ENCODE peak calls at places on chromosomes 2 and 18, in eight cellular contexts. One of them, this sample, is unnamed.

GRCh38 chr2:12399244-12399643 is 317.5 kb upstream of the TRIB2 start:
- DNase-seq in H1: no peak
- DNase-seq in NCI-H1092 treated with DMSO at 0.1 percent for 48 hours: no peak
- DNase-seq in A172: no peak
- DNase-seq in endothelial cell of umbilical vein: no peak
- DNase-seq in lower lobe of right lung: no peak
- DNase-seq in AG04449: no peak
- DNase-seq in stimulated activated CD4-positive, alpha-beta T cell treated with anti-CD3 and anti-CD28 coated beads, Interleukin-4, amount 100 ng/mL, for 48 hours: no peak
- DNase-seq in this sample: no peak

GRCh38 chr18:70431203-70431624 is 142.4 kb downstream of the SOCS6 start:
- DNase-seq in H1: no peak
- DNase-seq in NCI-H1092 treated with DMSO at 0.1 percent for 48 hours: no peak
- DNase-seq in A172: peak
- DNase-seq in endothelial cell of umbilical vein: no peak
- DNase-seq in lower lobe of right lung: no peak
- DNase-seq in AG04449: no peak
- DNase-seq in stimulated activated CD4-positive, alpha-beta T cell treated with anti-CD3 and anti-CD28 coated beads, Interleukin-4, amount 100 ng/mL, for 48 hours: no peak
- DNase-seq in this sample: no peak

GRCh38 chr2:241952816-241953215 is 83.3 kb downstream of the RTP5 start:
- DNase-seq in H1: no peak
- DNase-seq in NCI-H1092 treated with DMSO at 0.1 percent for 48 hours: no peak
- DNase-seq in A172: no peak
- DNase-seq in endothelial cell of umbilical vein: no peak
- DNase-seq in lower lobe of right lung: no peak
- DNase-seq in AG04449: no peak
- DNase-seq in stimulated activated CD4-positive, alpha-beta T cell treated with anti-CD3 and anti-CD28 coated beads, Interleukin-4, amount 100 ng/mL, for 48 hours: no peak
- DNase-seq in this sample: no peak

GRCh38 chr18:55875330-55875933 is 287.4 kb upstream of the TCF4 start:
- DNase-seq in H1: no peak
- DNase-seq in NCI-H1092 treated with DMSO at 0.1 percent for 48 hours: no peak
- DNase-seq in A172: no peak
- DNase-seq in endothelial cell of umbilical vein: no peak
- DNase-seq in lower lobe of right lung: no peak
- DNase-seq in AG04449: no peak
- DNase-seq in stimulated activated CD4-positive, alpha-beta T cell treated with anti-CD3 and anti-CD28 coated beads, Interleukin-4, amount 100 ng/mL, for 48 hours: no peak
- DNase-seq in this sample: no peak

GRCh38 chr2:190809139-190809764 is 71.4 kb upstream of the GLS start:
- DNase-seq in H1: no peak
- DNase-seq in NCI-H1092 treated with DMSO at 0.1 percent for 48 hours: no peak
- DNase-seq in A172: no peak
- DNase-seq in endothelial cell of umbilical vein: no peak
- DNase-seq in lower lobe of right lung: no peak
- DNase-seq in AG04449: no peak
- DNase-seq in stimulated activated CD4-positive, alpha-beta T cell treated with anti-CD3 and anti-CD28 coated beads, Interleukin-4, amount 100 ng/mL, for 48 hours: no peak
- DNase-seq in this sample: no peak

GRCh38 chr18:31658670-31659573 is 25.5 kb downstream of the B4GALT6 start:
- DNase-seq in H1: no peak
- DNase-seq in NCI-H1092 treated with DMSO at 0.1 percent for 48 hours: no peak
- DNase-seq in A172: peak
- DNase-seq in endothelial cell of umbilical vein: no peak
- DNase-seq in lower lobe of right lung: no peak
- DNase-seq in AG04449: no peak
- DNase-seq in stimulated activated CD4-positive, alpha-beta T cell treated with anti-CD3 and anti-CD28 coated beads, Interleukin-4, amount 100 ng/mL, for 48 hours: peak
- DNase-seq in this sample: no peak

GRCh38 chr2:168577885-168578284 is 121.8 kb downstream of the CERS6 start:
- DNase-seq in H1: no peak
- DNase-seq in NCI-H1092 treated with DMSO at 0.1 percent for 48 hours: no peak
- DNase-seq in A172: no peak
- DNase-seq in endothelial cell of umbilical vein: no peak
- DNase-seq in lower lobe of right lung: no peak
- DNase-seq in AG04449: no peak
- DNase-seq in stimulated activated CD4-positive, alpha-beta T cell treated with anti-CD3 and anti-CD28 coated beads, Interleukin-4, amount 100 ng/mL, for 48 hours: no peak
- DNase-seq in this sample: no peak

GRCh38 chr2:70132244-70133126 is 45.2 kb downstream of the PCBP1 start:
- DNase-seq in H1: no peak
- DNase-seq in NCI-H1092 treated with DMSO at 0.1 percent for 48 hours: peak
- DNase-seq in A172: peak
- DNase-seq in endothelial cell of umbilical vein: peak
- DNase-seq in lower lobe of right lung: peak
- DNase-seq in AG04449: no peak
- DNase-seq in stimulated activated CD4-positive, alpha-beta T cell treated with anti-CD3 and anti-CD28 coated beads, Interleukin-4, amount 100 ng/mL, for 48 hours: no peak
- DNase-seq in this sample: no peak

GRCh38 chr2:121049141-121049540 is 235.9 kb downstream of the TFCP2L1 start:
- DNase-seq in H1: no peak
- DNase-seq in NCI-H1092 treated with DMSO at 0.1 percent for 48 hours: no peak
- DNase-seq in A172: peak
- DNase-seq in endothelial cell of umbilical vein: no peak
- DNase-seq in lower lobe of right lung: no peak
- DNase-seq in AG04449: no peak
- DNase-seq in stimulated activated CD4-positive, alpha-beta T cell treated with anti-CD3 and anti-CD28 coated beads, Interleukin-4, amount 100 ng/mL, for 48 hours: no peak
- DNase-seq in this sample: no peak

GRCh38 chr2:234289789-234290188 is 207.1 kb downstream of the ARL4C start:
- DNase-seq in H1: no peak
- DNase-seq in NCI-H1092 treated with DMSO at 0.1 percent for 48 hours: no peak
- DNase-seq in A172: peak
- DNase-seq in endothelial cell of umbilical vein: no peak
- DNase-seq in lower lobe of right lung: no peak
- DNase-seq in AG04449: no peak
- DNase-seq in stimulated activated CD4-positive, alpha-beta T cell treated with anti-CD3 and anti-CD28 coated beads, Interleukin-4, amount 100 ng/mL, for 48 hours: no peak
- DNase-seq in this sample: no peak

GRCh38 chr2:47288864-47289263 is 114.1 kb upstream of the MSH2 start:
- DNase-seq in H1: no peak
- DNase-seq in NCI-H1092 treated with DMSO at 0.1 percent for 48 hours: no peak
- DNase-seq in A172: peak
- DNase-seq in endothelial cell of umbilical vein: no peak
- DNase-seq in lower lobe of right lung: no peak
- DNase-seq in AG04449: peak
- DNase-seq in stimulated activated CD4-positive, alpha-beta T cell treated with anti-CD3 and anti-CD28 coated beads, Interleukin-4, amount 100 ng/mL, for 48 hours: no peak
- DNase-seq in this sample: no peak

GRCh38 chr2:231472816-231473215 is 8.5 kb upstream of the NCL start:
- DNase-seq in H1: no peak
- DNase-seq in NCI-H1092 treated with DMSO at 0.1 percent for 48 hours: no peak
- DNase-seq in A172: no peak
- DNase-seq in endothelial cell of umbilical vein: no peak
- DNase-seq in lower lobe of right lung: no peak
- DNase-seq in AG04449: no peak
- DNase-seq in stimulated activated CD4-positive, alpha-beta T cell treated with anti-CD3 and anti-CD28 coated beads, Interleukin-4, amount 100 ng/mL, for 48 hours: no peak
- DNase-seq in this sample: no peak

GRCh38 chr2:28413152-28413895 is 20.7 kb downstream of the FOSL2 start:
- DNase-seq in H1: no peak
- DNase-seq in NCI-H1092 treated with DMSO at 0.1 percent for 48 hours: no peak
- DNase-seq in A172: peak
- DNase-seq in endothelial cell of umbilical vein: no peak
- DNase-seq in lower lobe of right lung: no peak
- DNase-seq in AG04449: no peak
- DNase-seq in stimulated activated CD4-positive, alpha-beta T cell treated with anti-CD3 and anti-CD28 coated beads, Interleukin-4, amount 100 ng/mL, for 48 hours: no peak
- DNase-seq in this sample: no peak

GRCh38 chr18:11752116-11752911 is 63.2 kb downstream of the GNAL start:
- DNase-seq in H1: no peak
- DNase-seq in NCI-H1092 treated with DMSO at 0.1 percent for 48 hours: no peak
- DNase-seq in A172: no peak
- DNase-seq in endothelial cell of umbilical vein: no peak
- DNase-seq in lower lobe of right lung: no peak
- DNase-seq in AG04449: no peak
- DNase-seq in stimulated activated CD4-positive, alpha-beta T cell treated with anti-CD3 and anti-CD28 coated beads, Interleukin-4, amount 100 ng/mL, for 48 hours: no peak
- DNase-seq in this sample: no peak

GRCh38 chr2:167929461-167929860 is 317.9 kb downstream of the STK39 start:
- DNase-seq in H1: no peak
- DNase-seq in NCI-H1092 treated with DMSO at 0.1 percent for 48 hours: no peak
- DNase-seq in A172: no peak
- DNase-seq in endothelial cell of umbilical vein: no peak
- DNase-seq in lower lobe of right lung: no peak
- DNase-seq in AG04449: no peak
- DNase-seq in stimulated activated CD4-positive, alpha-beta T cell treated with anti-CD3 and anti-CD28 coated beads, Interleukin-4, amount 100 ng/mL, for 48 hours: no peak
- DNase-seq in this sample: no peak

GRCh38 chr2:192000196-192000990 is 153.5 kb upstream of the CAVIN2 start:
- DNase-seq in H1: no peak
- DNase-seq in NCI-H1092 treated with DMSO at 0.1 percent for 48 hours: no peak
- DNase-seq in A172: no peak
- DNase-seq in endothelial cell of umbilical vein: no peak
- DNase-seq in lower lobe of right lung: no peak
- DNase-seq in AG04449: no peak
- DNase-seq in stimulated activated CD4-positive, alpha-beta T cell treated with anti-CD3 and anti-CD28 coated beads, Interleukin-4, amount 100 ng/mL, for 48 hours: no peak
- DNase-seq in this sample: no peak

GRCh38 chr18:62603211-62603610 is 80.4 kb downstream of the ZCCHC2 start:
- DNase-seq in H1: no peak
- DNase-seq in NCI-H1092 treated with DMSO at 0.1 percent for 48 hours: no peak
- DNase-seq in A172: no peak
- DNase-seq in endothelial cell of umbilical vein: no peak
- DNase-seq in lower lobe of right lung: no peak
- DNase-seq in AG04449: no peak
- DNase-seq in stimulated activated CD4-positive, alpha-beta T cell treated with anti-CD3 and anti-CD28 coated beads, Interleukin-4, amount 100 ng/mL, for 48 hours: no peak
- DNase-seq in this sample: no peak

GRCh38 chr2:148899638-148900318 is 24.8 kb downstream of the KIF5C start:
- DNase-seq in H1: no peak
- DNase-seq in NCI-H1092 treated with DMSO at 0.1 percent for 48 hours: peak
- DNase-seq in A172: no peak
- DNase-seq in endothelial cell of umbilical vein: no peak
- DNase-seq in lower lobe of right lung: no peak
- DNase-seq in AG04449: no peak
- DNase-seq in stimulated activated CD4-positive, alpha-beta T cell treated with anti-CD3 and anti-CD28 coated beads, Interleukin-4, amount 100 ng/mL, for 48 hours: no peak
- DNase-seq in this sample: no peak

GRCh38 chr2:165905854-165906253 is 47.7 kb downstream of the TTC21B start:
- DNase-seq in H1: no peak
- DNase-seq in NCI-H1092 treated with DMSO at 0.1 percent for 48 hours: no peak
- DNase-seq in A172: no peak
- DNase-seq in endothelial cell of umbilical vein: peak
- DNase-seq in lower lobe of right lung: no peak
- DNase-seq in AG04449: peak
- DNase-seq in stimulated activated CD4-positive, alpha-beta T cell treated with anti-CD3 and anti-CD28 coated beads, Interleukin-4, amount 100 ng/mL, for 48 hours: no peak
- DNase-seq in this sample: no peak

GRCh38 chr2:5077479-5078089 is 614.6 kb upstream of the SOX11 start:
- DNase-seq in H1: no peak
- DNase-seq in NCI-H1092 treated with DMSO at 0.1 percent for 48 hours: peak
- DNase-seq in A172: peak
- DNase-seq in endothelial cell of umbilical vein: no peak
- DNase-seq in lower lobe of right lung: no peak
- DNase-seq in AG04449: no peak
- DNase-seq in stimulated activated CD4-positive, alpha-beta T cell treated with anti-CD3 and anti-CD28 coated beads, Interleukin-4, amount 100 ng/mL, for 48 hours: no peak
- DNase-seq in this sample: no peak

GRCh38 chr2:160365691-160366367 is 127.8 kb downstream of the RBMS1 start:
- DNase-seq in H1: no peak
- DNase-seq in NCI-H1092 treated with DMSO at 0.1 percent for 48 hours: no peak
- DNase-seq in A172: no peak
- DNase-seq in endothelial cell of umbilical vein: no peak
- DNase-seq in lower lobe of right lung: no peak
- DNase-seq in AG04449: no peak
- DNase-seq in stimulated activated CD4-positive, alpha-beta T cell treated with anti-CD3 and anti-CD28 coated beads, Interleukin-4, amount 100 ng/mL, for 48 hours: no peak
- DNase-seq in this sample: no peak

GRCh38 chr2:223954401-223954800 is 2.9 kb upstream of the MRPL44 start:
- DNase-seq in H1: no peak
- DNase-seq in NCI-H1092 treated with DMSO at 0.1 percent for 48 hours: no peak
- DNase-seq in A172: peak
- DNase-seq in endothelial cell of umbilical vein: peak
- DNase-seq in lower lobe of right lung: no peak
- DNase-seq in AG04449: peak
- DNase-seq in stimulated activated CD4-positive, alpha-beta T cell treated with anti-CD3 and anti-CD28 coated beads, Interleukin-4, amount 100 ng/mL, for 48 hours: no peak
- DNase-seq in this sample: no peak

GRCh38 chr2:207188601-207189000 is 22.9 kb upstream of the KLF7 start:
- DNase-seq in H1: no peak
- DNase-seq in NCI-H1092 treated with DMSO at 0.1 percent for 48 hours: peak
- DNase-seq in A172: peak
- DNase-seq in endothelial cell of umbilical vein: peak
- DNase-seq in lower lobe of right lung: no peak
- DNase-seq in AG04449: no peak
- DNase-seq in stimulated activated CD4-positive, alpha-beta T cell treated with anti-CD3 and anti-CD28 coated beads, Interleukin-4, amount 100 ng/mL, for 48 hours: no peak
- DNase-seq in this sample: no peak

GRCh38 chr2:61770746-61771145 is 83.1 kb downstream of the FAM161A start:
- DNase-seq in H1: no peak
- DNase-seq in NCI-H1092 treated with DMSO at 0.1 percent for 48 hours: no peak
- DNase-seq in A172: peak
- DNase-seq in endothelial cell of umbilical vein: no peak
- DNase-seq in lower lobe of right lung: no peak
- DNase-seq in AG04449: no peak
- DNase-seq in stimulated activated CD4-positive, alpha-beta T cell treated with anti-CD3 and anti-CD28 coated beads, Interleukin-4, amount 100 ng/mL, for 48 hours: no peak
- DNase-seq in this sample: no peak

GRCh38 chr2:205903549-205904129 is 182.3 kb downstream of the INO80D start:
- DNase-seq in H1: no peak
- DNase-seq in NCI-H1092 treated with DMSO at 0.1 percent for 48 hours: no peak
- DNase-seq in A172: no peak
- DNase-seq in endothelial cell of umbilical vein: peak
- DNase-seq in lower lobe of right lung: no peak
- DNase-seq in AG04449: no peak
- DNase-seq in stimulated activated CD4-positive, alpha-beta T cell treated with anti-CD3 and anti-CD28 coated beads, Interleukin-4, amount 100 ng/mL, for 48 hours: no peak
- DNase-seq in this sample: no peak

GRCh38 chr2:120390381-120391055 is 44.6 kb downstream of the INHBB start:
- DNase-seq in H1: no peak
- DNase-seq in NCI-H1092 treated with DMSO at 0.1 percent for 48 hours: no peak
- DNase-seq in A172: no peak
- DNase-seq in endothelial cell of umbilical vein: no peak
- DNase-seq in lower lobe of right lung: peak
- DNase-seq in AG04449: no peak
- DNase-seq in stimulated activated CD4-positive, alpha-beta T cell treated with anti-CD3 and anti-CD28 coated beads, Interleukin-4, amount 100 ng/mL, for 48 hours: no peak
- DNase-seq in this sample: no peak

GRCh38 chr2:130756041-130756720 is 841 bp downstream of the AMER3 start:
- DNase-seq in H1: peak
- DNase-seq in NCI-H1092 treated with DMSO at 0.1 percent for 48 hours: peak
- DNase-seq in A172: no peak
- DNase-seq in endothelial cell of umbilical vein: no peak
- DNase-seq in lower lobe of right lung: no peak
- DNase-seq in AG04449: no peak
- DNase-seq in stimulated activated CD4-positive, alpha-beta T cell treated with anti-CD3 and anti-CD28 coated beads, Interleukin-4, amount 100 ng/mL, for 48 hours: no peak
- DNase-seq in this sample: no peak

GRCh38 chr2:239958366-239958765 is 66.8 kb downstream of the NDUFA10 start:
- DNase-seq in H1: no peak
- DNase-seq in NCI-H1092 treated with DMSO at 0.1 percent for 48 hours: no peak
- DNase-seq in A172: no peak
- DNase-seq in endothelial cell of umbilical vein: no peak
- DNase-seq in lower lobe of right lung: no peak
- DNase-seq in AG04449: no peak
- DNase-seq in stimulated activated CD4-positive, alpha-beta T cell treated with anti-CD3 and anti-CD28 coated beads, Interleukin-4, amount 100 ng/mL, for 48 hours: no peak
- DNase-seq in this sample: no peak

GRCh38 chr2:183063083-183063482 is 15.5 kb upstream of the DUSP19 start:
- DNase-seq in H1: no peak
- DNase-seq in NCI-H1092 treated with DMSO at 0.1 percent for 48 hours: no peak
- DNase-seq in A172: peak
- DNase-seq in endothelial cell of umbilical vein: peak
- DNase-seq in lower lobe of right lung: no peak
- DNase-seq in AG04449: no peak
- DNase-seq in stimulated activated CD4-positive, alpha-beta T cell treated with anti-CD3 and anti-CD28 coated beads, Interleukin-4, amount 100 ng/mL, for 48 hours: no peak
- DNase-seq in this sample: no peak

GRCh38 chr2:8337321-8337720 is 344.5 kb upstream of the ID2 start:
- DNase-seq in H1: no peak
- DNase-seq in NCI-H1092 treated with DMSO at 0.1 percent for 48 hours: no peak
- DNase-seq in A172: no peak
- DNase-seq in endothelial cell of umbilical vein: no peak
- DNase-seq in lower lobe of right lung: no peak
- DNase-seq in AG04449: no peak
- DNase-seq in stimulated activated CD4-positive, alpha-beta T cell treated with anti-CD3 and anti-CD28 coated beads, Interleukin-4, amount 100 ng/mL, for 48 hours: no peak
- DNase-seq in this sample: no peak

GRCh38 chr2:236629961-236630872 is 60.6 kb downstream of the ACKR3 start:
- DNase-seq in H1: no peak
- DNase-seq in NCI-H1092 treated with DMSO at 0.1 percent for 48 hours: no peak
- DNase-seq in A172: no peak
- DNase-seq in endothelial cell of umbilical vein: no peak
- DNase-seq in lower lobe of right lung: no peak
- DNase-seq in AG04449: no peak
- DNase-seq in stimulated activated CD4-positive, alpha-beta T cell treated with anti-CD3 and anti-CD28 coated beads, Interleukin-4, amount 100 ng/mL, for 48 hours: no peak
- DNase-seq in this sample: no peak

GRCh38 chr2:106223347-106223746 is 29.2 kb upstream of the UXS1 start:
- DNase-seq in H1: no peak
- DNase-seq in NCI-H1092 treated with DMSO at 0.1 percent for 48 hours: no peak
- DNase-seq in A172: no peak
- DNase-seq in endothelial cell of umbilical vein: no peak
- DNase-seq in lower lobe of right lung: no peak
- DNase-seq in AG04449: no peak
- DNase-seq in stimulated activated CD4-positive, alpha-beta T cell treated with anti-CD3 and anti-CD28 coated beads, Interleukin-4, amount 100 ng/mL, for 48 hours: no peak
- DNase-seq in this sample: no peak

GRCh38 chr2:186690796-186691195 is 3.1 kb upstream of the FAM171B start:
- DNase-seq in H1: no peak
- DNase-seq in NCI-H1092 treated with DMSO at 0.1 percent for 48 hours: no peak
- DNase-seq in A172: no peak
- DNase-seq in endothelial cell of umbilical vein: no peak
- DNase-seq in lower lobe of right lung: no peak
- DNase-seq in AG04449: no peak
- DNase-seq in stimulated activated CD4-positive, alpha-beta T cell treated with anti-CD3 and anti-CD28 coated beads, Interleukin-4, amount 100 ng/mL, for 48 hours: no peak
- DNase-seq in this sample: no peak

GRCh38 chr18:41850781-41851180 is 104.3 kb upstream of the PIK3C3 start:
- DNase-seq in H1: no peak
- DNase-seq in NCI-H1092 treated with DMSO at 0.1 percent for 48 hours: no peak
- DNase-seq in A172: no peak
- DNase-seq in endothelial cell of umbilical vein: no peak
- DNase-seq in lower lobe of right lung: no peak
- DNase-seq in AG04449: no peak
- DNase-seq in stimulated activated CD4-positive, alpha-beta T cell treated with anti-CD3 and anti-CD28 coated beads, Interleukin-4, amount 100 ng/mL, for 48 hours: no peak
- DNase-seq in this sample: no peak

This sample was measured in CMK.